ENCODE peak calls at places on chromosomes 13 and 19, in seven cellular contexts. C is left ventricle myocardium inferior, Q is NCI-H460, E is tibial nerve, J is right atrium auricular region, P is DMS153, M is D341Med. O is an unnamed sample.

GRCh38 chr13:21203132-21203531 is 26.7 kb downstream of the MRPL57 start:
- DNase-seq in C (no peak), Q (no peak), E (no peak), J (no peak), P (peak), M (no peak), O (no peak)

GRCh38 chr19:16067205-16067938 is 8.9 kb upstream of the TPM4 start:
- DNase-seq in C (no peak), Q (no peak), E (no peak), J (peak), P (no peak), M (no peak), O (peak)

GRCh38 chr13:20713751-20714150 is 10.3 kb downstream of the IL17D start:
- DNase-seq in C (no peak), Q (no peak), E (no peak), J (peak), P (no peak), M (no peak), O (peak)

GRCh38 chr13:27960362-27961226 is 8.5 kb downstream of the CDX2 start:
- DNase-seq in C (peak), Q (peak), E (no peak), J (no peak), P (peak), M (no peak), O (no peak)

GRCh38 chr19:46958542-46958941 is 61.1 kb upstream of the NPAS1 start:
- DNase-seq in C (no peak), Q (no peak), E (no peak), J (no peak), P (no peak), M (no peak), O (no peak)

GRCh38 chr13:91400094-91400462 is 1.7 kb downstream of the GPC5 start:
- DNase-seq in C (no peak), Q (no peak), E (no peak), J (no peak), P (no peak), M (no peak), O (no peak)

GRCh38 chr13:66076417-66076816 is 1153.7 kb downstream of the PCDH9 start:
- DNase-seq in C (no peak), Q (no peak), E (no peak), J (no peak), P (no peak), M (no peak), O (no peak)

GRCh38 chr13:85367887-85368286 is 431.3 kb downstream of the SLITRK6 start:
- DNase-seq in C (no peak), Q (no peak), E (no peak), J (no peak), P (no peak), M (no peak), O (no peak)

GRCh38 chr19:7795555-7796161 is 32.6 kb downstream of the CLEC4M start:
- DNase-seq in C (no peak), Q (no peak), E (no peak), J (no peak), P (peak), M (no peak), O (no peak)

GRCh38 chr19:46928951-46929350 is 68.2 kb downstream of the ARHGAP35 start:
- DNase-seq in C (no peak), Q (no peak), E (no peak), J (no peak), P (no peak), M (no peak), O (no peak)

GRCh38 chr19:44592451-44592890 is 20.9 kb upstream of the IGSF23 start:
- DNase-seq in C (no peak), Q (no peak), E (no peak), J (no peak), P (no peak), M (no peak), O (no peak)

GRCh38 chr19:32012886-32013635 is 332.3 kb upstream of the ZNF507 start:
- DNase-seq in C (no peak), Q (no peak), E (no peak), J (no peak), P (no peak), M (no peak), O (no peak)

GRCh38 chr19:50830266-50831025 is 2.9 kb downstream of the KLK15 start:
- DNase-seq in C (no peak), Q (no peak), E (no peak), J (no peak), P (no peak), M (no peak), O (no peak)

GRCh38 chr13:33197551-33197971 is 88.0 kb downstream of the STARD13 start:
- DNase-seq in C (no peak), Q (no peak), E (no peak), J (no peak), P (no peak), M (no peak), O (no peak)

GRCh38 chr13:45851171-45851889 is at the start of gene SIAH3:
- DNase-seq in C (no peak), Q (no peak), E (peak), J (no peak), P (no peak), M (peak), O (no peak)

GRCh38 chr13:106507560-106508274 is 27.7 kb downstream of the EFNB2 start:
- DNase-seq in C (no peak), Q (peak), E (no peak), J (no peak), P (no peak), M (no peak), O (no peak)

GRCh38 chr13:37534181-37534580 is 64.4 kb downstream of the POSTN start:
- DNase-seq in C (no peak), Q (peak), E (no peak), J (no peak), P (no peak), M (no peak), O (no peak)

GRCh38 chr13:34748078-34748477 is 194.0 kb upstream of the NBEA start:
- DNase-seq in C (peak), Q (no peak), E (no peak), J (peak), P (peak), M (no peak), O (no peak)

GRCh38 chr13:51729853-51730553 is 74.0 kb downstream of the DHRS12 start:
- DNase-seq in C (no peak), Q (peak), E (no peak), J (peak), P (no peak), M (no peak), O (peak)

GRCh38 chr19:6464070-6464873 is at the start of gene CRB3:
- DNase-seq in C (no peak), Q (no peak), E (no peak), J (no peak), P (peak), M (peak), O (no peak)

GRCh38 chr13:30196025-30196424 is 111.3 kb downstream of the KATNAL1 start:
- DNase-seq in C (no peak), Q (no peak), E (no peak), J (no peak), P (peak), M (no peak), O (no peak)

GRCh38 chr19:7831452-7831851 is 1.4 kb downstream of the EVI5L start:
- DNase-seq in C (no peak), Q (peak), E (no peak), J (no peak), P (no peak), M (peak), O (no peak)

GRCh38 chr13:113862766-113863510 is 938 bp downstream of the GAS6 start:
- DNase-seq in C (peak), Q (no peak), E (no peak), J (no peak), P (no peak), M (peak), O (peak)

GRCh38 chr13:30191491-30192100 is 115.8 kb downstream of the KATNAL1 start:
- DNase-seq in C (no peak), Q (no peak), E (no peak), J (no peak), P (no peak), M (no peak), O (no peak)

GRCh38 chr19:43625918-43626579 is 6.6 kb upstream of the ZNF428 start:
- DNase-seq in C (no peak), Q (peak), E (no peak), J (no peak), P (no peak), M (no peak), O (no peak)

GRCh38 chr19:29858000-29858596 is 46.3 kb downstream of the CCNE1 start:
- DNase-seq in C (no peak), Q (no peak), E (no peak), J (no peak), P (no peak), M (peak), O (no peak)

GRCh38 chr19:11261902-11262839 is at the start of gene DOCK6:
- DNase-seq in C (peak), Q (no peak), E (no peak), J (no peak), P (no peak), M (peak), O (no peak)

GRCh38 chr19:57708641-57709354 is at the start of gene ZNF154:
- DNase-seq in C (peak), Q (no peak), E (no peak), J (peak), P (no peak), M (peak), O (no peak)

GRCh38 chr13:64529874-64530485 is 2700.2 kb downstream of the PCDH9 start:
- DNase-seq in C (no peak), Q (peak), E (no peak), J (no peak), P (no peak), M (peak), O (no peak)

GRCh38 chr13:21966014-21966413 is 295.1 kb downstream of the FGF9 start:
- DNase-seq in C (no peak), Q (no peak), E (no peak), J (no peak), P (no peak), M (no peak), O (no peak)

GRCh38 chr19:10713317-10713716 is 4.6 kb upstream of the DNM2 start:
- DNase-seq in C (no peak), Q (no peak), E (no peak), J (no peak), P (peak), M (no peak), O (no peak)

GRCh38 chr13:114161644-114162532 is 17.2 kb upstream of the CFAP97D2 start:
- DNase-seq in C (peak), Q (no peak), E (peak), J (no peak), P (peak), M (no peak), O (no peak)

GRCh38 chr13:26424181-26424580 is 133.3 kb upstream of the WASF3 start:
- DNase-seq in C (peak), Q (no peak), E (no peak), J (peak), P (no peak), M (no peak), O (no peak)

GRCh38 chr13:99677388-99677951 is 176.2 kb downstream of the TM9SF2 start:
- DNase-seq in C (no peak), Q (no peak), E (no peak), J (no peak), P (no peak), M (no peak), O (no peak)

O was measured in aorta.